ENCODE peak calls at places on chromosomes 12 and 14, in ten cellular contexts. L is AG04449; U is stimulated activated naive CD8-positive, alpha-beta T cell treated with anti-CD3 and anti-CD28 coated beads, Interleukin-15, Interleukin-2, amounts not matched to agents 100 U/mL and 50 U/mL, for 24 hours; C is HTR-8/SVneo; P is T-helper 9 cell; X is activated CD4-positive, alpha-beta T cell treated with anti-CD3 and anti-CD28 coated beads, Interleukin-2, amount 10 ng/mL, durations not matched to agents 7 days and 5 days; G is iris pigment epithelial cell; Q is body of pancreas; F is NCI-H774; V is ureter. Z is an unnamed sample.

GRCh38 chr14:29906256-29906885 is 21.3 kb downstream of the PRKD1 start:
- DNase-seq in L (no peak), U (no peak), C (no peak), P (no peak), X (no peak), G (peak; percentile 79), Q (peak; percentile 65), F (peak; percentile 10), V (peak; percentile 55), Z (peak; percentile 72)

GRCh38 chr12:55762646-55763045 is 19.7 kb downstream of the GDF11 start:
- DNase-seq in L (no peak), U (no peak), C (no peak), P (no peak), X (no peak), G (no peak), Q (no peak), F (peak; percentile 56), V (no peak), Z (no peak)

GRCh38 chr14:63438065-63438757 is 105.0 kb downstream of the PPP2R5E start:
- DNase-seq in L (peak; percentile 84), U (peak; percentile 18), C (peak; percentile 100), P (no peak), X (peak; percentile 69), G (peak; percentile 98), Q (peak; percentile 86), F (no peak), V (peak; percentile 70), Z (no peak)

GRCh38 chr14:104680806-104681688 is 8.4 kb upstream of the INF2 start:
- DNase-seq in L (no peak), U (no peak), C (peak; percentile 46), P (no peak), X (no peak), G (peak; percentile 89), Q (peak; percentile 87), F (no peak), V (peak; percentile 85), Z (peak; percentile 81)

GRCh38 chr12:50232771-50233209 is 50.5 kb downstream of the LIMA1 start:
- DNase-seq in L (no peak), U (no peak), C (no peak), P (no peak), X (no peak), G (no peak), Q (no peak), F (no peak), V (no peak), Z (no peak)

GRCh38 chr14:24425704-24426103 is 3.8 kb downstream of the CBLN3 start:
- DNase-seq in L (no peak), U (no peak), C (no peak), P (no peak), X (no peak), G (peak; percentile 92), Q (no peak), F (no peak), V (no peak), Z (no peak)

GRCh38 chr14:61749867-61750266 is 12.4 kb upstream of the SNAPC1 start:
- DNase-seq in L (no peak), U (no peak), C (peak; percentile 65), P (no peak), X (no peak), G (no peak), Q (no peak), F (peak; percentile 4), V (no peak), Z (no peak)

GRCh38 chr14:102805941-102806340 is 28.7 kb downstream of the TRAF3 start:
- DNase-seq in L (no peak), U (no peak), C (no peak), P (no peak), X (no peak), G (no peak), Q (no peak), F (no peak), V (no peak), Z (no peak)

Z was measured in kidney.